ENCODE peak calls at places on chromosomes 4 and X, in five cellular contexts. X, P, L, Z and V are unnamed samples.

GRCh38 chr4:98938386-98938785 is 9.5 kb upstream of the EIF4E start:
- DNase-seq in Z (peak; percentile 51), L (peak; percentile 50), P (no peak), X (no peak), V (peak; percentile 33)

GRCh38 chr4:137998666-137999429 is 243.3 kb downstream of the SLC7A11 start:
- DNase-seq in X (no peak), Z (peak; percentile 7), L (no peak), P (no peak), V (no peak)

GRCh38 chr4:139574641-139575040 is 18.6 kb upstream of the SETD7 start:
- DNase-seq in L (no peak), Z (no peak), P (peak; percentile 53), X (no peak), V (no peak)

GRCh38 chrX:1618689-1619088 is 3.8 kb downstream of the ASMT start:
- DNase-seq in X (peak; percentile 91), Z (no peak), L (no peak), P (no peak), V (no peak)

GRCh38 chr4:175970734-175971133 is 94.9 kb upstream of the WDR17 start:
- DNase-seq in P (no peak), Z (no peak), L (no peak), X (no peak), V (no peak)

GRCh38 chrX:77785746-77786548 is at the start of gene ATRX:
- DNase-seq in X (peak; percentile 72), L (peak; percentile 66), Z (peak; percentile 74), P (peak; percentile 88), V (peak; percentile 83)

GRCh38 chr4:86892639-86892965 is 380 bp upstream of the C4orf36 start:
- DNase-seq in L (no peak), X (no peak), Z (no peak), P (no peak), V (no peak)

GRCh38 chrX:20181563-20182329 is 40.1 kb upstream of the EIF1AX start:
- DNase-seq in X (no peak), L (no peak), P (no peak), Z (no peak), V (no peak)

GRCh38 chrX:152901816-152902501 is 4.1 kb downstream of the ZNF185 start:
- DNase-seq in L (no peak), X (no peak), P (no peak), Z (no peak), V (no peak)

GRCh38 chrX:96721398-96721797 is 36.8 kb downstream of the DIAPH2 start:
- DNase-seq in X (no peak), P (no peak), Z (no peak), L (no peak), V (no peak)

GRCh38 chr4:2931765-2932560 is 31.2 kb downstream of the NOP14 start:
- DNase-seq in Z (no peak), P (peak; percentile 59), X (no peak), L (no peak), V (no peak)

GRCh38 chr4:2932951-2933565 is 30.1 kb downstream of the NOP14 start:
- DNase-seq in L (no peak), Z (no peak), P (no peak), X (no peak), V (no peak)

GRCh38 chr4:2933566-2934076 is 29.6 kb downstream of the NOP14 start:
- DNase-seq in P (no peak), X (no peak), L (no peak), Z (no peak), V (no peak)

GRCh38 chr4:2930821-2931764 is 32.1 kb downstream of the NOP14 start:
- DNase-seq in P (no peak), Z (no peak), X (no peak), L (no peak), V (no peak)

GRCh38 chr4:2932561-2932950 is 30.6 kb downstream of the NOP14 start:
- DNase-seq in P (no peak), X (no peak), Z (no peak), L (no peak), V (no peak)
- H3K4me3 ChIP-seq in P (no peak overlapping the region), X (no peak overlapping the region), Z (peak overlapping the region; percentile 1), L (no peak overlapping the region), V (peak overlapping the region; percentile 73)

GRCh38 chr4:73798842-73799241 is 37.6 kb upstream of the CXCL6 start:
- DNase-seq in Z (no peak), L (no peak), X (no peak), P (no peak), V (no peak)

GRCh38 chr4:73800206-73800605 is 36.3 kb upstream of the CXCL6 start:
- DNase-seq in X (no peak), Z (no peak), L (no peak), P (no peak), V (no peak)

GRCh38 chr4:73801692-73802091 is 34.8 kb upstream of the CXCL6 start:
- DNase-seq in X (no peak), L (no peak), Z (no peak), P (no peak), V (no peak)

DNA sequence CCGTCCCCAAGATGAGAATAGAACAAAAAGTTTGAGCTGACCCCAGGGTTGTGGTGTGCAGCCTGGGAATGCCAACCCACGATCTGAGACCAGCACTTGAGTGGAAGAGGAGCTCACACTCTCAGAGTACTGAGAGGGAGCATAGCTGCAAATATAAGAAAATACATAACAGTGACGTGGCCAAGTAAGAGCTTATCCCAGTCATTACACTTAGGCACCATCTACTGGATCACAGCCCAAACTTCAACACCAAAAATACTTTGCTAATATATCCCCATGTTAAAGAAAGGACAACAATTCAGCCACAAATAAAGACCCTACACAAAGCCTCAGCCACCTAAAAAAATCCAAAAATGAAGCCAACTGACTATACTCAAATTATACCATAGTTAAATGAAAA is 33.3 kb upstream of the CXCL6 start:
- DNase-seq in Z (no peak), X (no peak), P (no peak), L (no peak), V (no peak)
- TF ChIP-seq CTCF in Z (no peak), X (no peak), P (no peak), L (peak; percentile 6), V (no peak)

DNA sequence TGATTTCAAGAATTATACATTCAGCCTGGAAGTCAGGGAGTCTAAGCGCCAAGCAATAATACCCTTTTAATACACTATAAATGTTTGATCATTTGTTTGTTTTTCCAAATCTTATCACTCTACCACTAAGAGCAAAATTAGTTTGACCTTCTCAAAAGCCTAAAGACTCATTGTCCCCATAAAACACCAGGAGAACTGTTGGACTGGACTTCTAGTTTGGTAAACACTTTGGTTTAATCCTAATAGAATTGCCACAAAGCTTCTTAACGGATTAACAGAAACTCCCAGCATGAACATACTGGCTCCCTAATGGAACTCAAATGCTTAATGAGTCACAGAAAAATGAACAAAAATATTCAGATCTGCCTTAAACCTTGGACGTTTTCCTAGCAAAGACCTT is 34.9 kb downstream of the SYTL5 start:
- DNase-seq in P (peak; percentile 30), X (no peak), Z (no peak), L (no peak), V (no peak)
- H3K4me3 ChIP-seq in P (no peak overlapping the region), X (no peak overlapping the region), Z (no peak overlapping the region), L (no peak overlapping the region), V (no peak overlapping the region)

DNA sequence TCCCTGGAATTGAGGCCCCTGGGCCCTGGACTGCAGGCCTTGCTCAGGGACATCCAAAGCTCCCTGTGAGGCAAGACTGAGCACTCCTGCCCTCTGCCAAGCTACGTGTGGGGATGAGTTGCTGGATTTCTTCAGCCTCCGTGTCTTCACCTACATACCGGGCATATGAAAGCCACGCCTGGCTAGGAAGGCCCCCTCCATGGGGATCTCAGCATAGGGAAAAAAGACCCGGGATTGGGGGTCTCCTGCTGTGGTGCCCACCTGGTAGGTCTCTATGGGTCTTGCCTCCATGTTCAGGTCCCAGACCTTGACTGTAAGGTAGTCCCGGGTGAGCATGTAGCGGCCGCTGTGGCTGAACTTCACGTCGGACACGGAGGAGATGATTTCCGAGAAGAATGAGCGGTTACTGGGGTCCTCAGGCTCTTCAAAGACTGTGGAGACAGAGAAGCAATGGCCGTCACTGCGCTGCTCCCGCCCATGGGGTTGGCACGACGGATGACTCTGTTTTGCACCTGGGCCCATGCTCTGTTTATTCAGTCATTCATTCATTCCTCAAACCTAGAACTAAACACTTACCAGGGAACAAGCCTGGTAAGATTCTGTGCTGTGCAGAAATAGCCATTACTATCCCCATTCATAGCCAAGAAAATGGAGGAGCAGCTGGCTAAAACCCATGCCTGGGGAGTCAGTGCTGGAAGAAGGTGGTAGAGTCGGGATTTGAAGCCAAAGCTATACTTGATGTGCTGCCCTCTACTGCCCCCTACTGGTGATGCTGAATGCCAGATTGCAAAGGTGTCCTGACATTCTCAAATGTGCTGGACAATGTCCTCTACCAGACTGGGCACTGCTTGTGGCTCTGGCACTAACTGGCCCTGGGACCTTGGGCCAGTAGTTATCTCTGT is 63.9 kb downstream of the WFS1 start:
- DNase-seq in Z (no peak), P (peak; percentile 43), X (peak; percentile 44), L (no peak), V (no peak)
- TF ChIP-seq CTCF in Z (peak; percentile 75), P (peak; percentile 72), X (peak; percentile 84), L (peak; percentile 57), V (peak; percentile 51)

DNA sequence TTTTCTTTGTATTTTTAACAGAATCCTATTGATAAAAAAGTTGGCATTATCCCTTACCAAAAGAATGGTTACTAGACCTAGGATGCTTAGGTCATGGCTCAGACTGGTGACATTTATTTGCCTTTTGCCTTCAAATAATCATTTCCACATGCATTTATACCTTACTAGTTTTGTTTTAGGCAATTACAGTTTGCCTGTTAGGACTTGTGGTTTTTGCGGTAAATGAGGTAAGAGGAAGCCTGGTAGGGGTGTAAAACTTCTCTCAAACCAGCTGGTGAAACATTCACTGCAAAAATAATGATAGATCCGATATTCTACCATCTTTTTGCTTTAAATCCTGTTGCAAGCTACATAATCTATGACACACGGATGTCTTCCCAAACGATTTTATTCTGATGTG is 12.1 kb downstream of the LAMP2 start:
- DNase-seq in P (no peak), L (peak; percentile 64), X (no peak), Z (no peak), V (peak; percentile 23)
- H3K4me3 ChIP-seq in P (no peak overlapping the region), L (peak overlapping the region; percentile 28), X (no peak overlapping the region), Z (no peak overlapping the region), V (no peak overlapping the region)